ENCODE peak calls at places on chromosomes 4 and X, in ten cellular contexts. K is T-cell; I is activated B cell treated with CpG ODN at 0.5 μM for 24 hours; G is stimulated activated CD8-positive, alpha-beta memory T cell treated with anti-CD3 and anti-CD28 coated beads, Interleukin-4, amount 100 ng/mL, for 4 hours; T is WTC11; P is foreskin fibroblast; M is HCEC 1CT; W is posterior vena cava; U is M059J; D is retina. C is an unnamed sample.

GRCh38 chr4:128386761-128387599 is 99.4 kb upstream of the PGRMC2 start:
- DNase-seq in W (peak), T (no peak), I (no peak), K (no peak), P (peak), U (peak), G (no peak), D (no peak), M (peak), C (no peak)

GRCh38 chr4:2938906-2939305 is 24.3 kb downstream of the NOP14 start:
- DNase-seq in U (no peak), D (no peak), P (no peak), I (peak), T (no peak), G (no peak), K (no peak), W (no peak), M (no peak), C (no peak)

GRCh38 chr4:1780435-1780834 is 12.7 kb upstream of the FGFR3 start:
- DNase-seq in D (no peak), I (no peak), M (no peak), K (no peak), P (no peak), G (no peak), T (no peak), U (no peak), W (no peak), C (no peak)

GRCh38 chr4:109303141-109303499 is 662 bp upstream of the COL25A1 start:
- DNase-seq in P (peak), W (no peak), M (no peak), T (no peak), I (no peak), G (no peak), D (no peak), U (peak), K (no peak), C (no peak)

GRCh38 chr4:180828455-180829018 is 1414.7 kb upstream of the TENM3 start:
- DNase-seq in P (no peak), U (peak), T (no peak), W (no peak), D (peak), I (no peak), M (peak), K (no peak), G (no peak), C (no peak)

GRCh38 chr4:155371432-155372043 is 5.2 kb downstream of the MAP9 start:
- DNase-seq in M (peak), U (peak), K (no peak), P (no peak), D (no peak), G (no peak), T (no peak), I (no peak), W (no peak), C (no peak)

GRCh38 chr4:8330821-8331566 is 61.4 kb downstream of the HTRA3 start:
- DNase-seq in M (no peak), W (peak), T (no peak), I (no peak), U (no peak), P (peak), G (no peak), K (no peak), D (no peak), C (peak)

GRCh38 chr4:40121515-40121914 is 64.9 kb downstream of the N4BP2 start:
- DNase-seq in M (peak), P (peak), D (no peak), U (peak), T (no peak), W (no peak), G (no peak), K (no peak), I (no peak), C (no peak)

GRCh38 chr4:139223682-139224317 is 46.8 kb upstream of the ELF2 start:
- DNase-seq in M (peak), D (no peak), K (no peak), T (no peak), W (no peak), U (peak), I (no peak), P (peak), G (no peak), C (no peak)

GRCh38 chr4:133150643-133151300 is 1.7 kb downstream of the PCDH10 start:
- DNase-seq in G (no peak), U (peak), D (peak), K (no peak), T (peak), M (no peak), I (no peak), W (peak), P (no peak), C (peak)

GRCh38 chrX:12770440-12770839 is 20.8 kb upstream of the PRPS2 start:
- DNase-seq in T (no peak), G (no peak), P (no peak), M (peak), W (no peak), D (peak), I (no peak), K (no peak), U (peak), C (no peak)

GRCh38 chr4:83010111-83010521 is 507 bp downstream of the LIN54 start:
- DNase-seq in I (no peak), P (no peak), G (no peak), K (peak), U (peak), M (peak), T (no peak), W (no peak), D (no peak), C (no peak)

GRCh38 chrX:151184705-151185104 is 8.3 kb downstream of the GPR50 start:
- DNase-seq in I (no peak), G (no peak), D (no peak), M (no peak), K (no peak), U (no peak), W (no peak), P (no peak), T (no peak), C (no peak)

GRCh38 chrX:129840334-129840733 is 3.4 kb downstream of the ZDHHC9 start:
- DNase-seq in I (no peak), G (no peak), W (no peak), U (no peak), D (no peak), P (no peak), T (no peak), K (no peak), M (no peak), C (no peak)

GRCh38 chrX:117973175-117974075 is 143.2 kb downstream of the KLHL13 start:
- DNase-seq in D (peak), U (peak), P (no peak), G (no peak), K (no peak), T (no peak), I (no peak), M (no peak), W (no peak), C (peak)

GRCh38 chr4:126890383-126890782 is 742.4 kb upstream of the INTU start:
- DNase-seq in M (peak), U (no peak), K (no peak), T (no peak), W (no peak), I (no peak), G (no peak), P (no peak), D (no peak), C (no peak)

GRCh38 chr4:104429150-104429741 is 65.4 kb downstream of the CXXC4 start:
- DNase-seq in I (no peak), T (no peak), K (no peak), W (no peak), M (no peak), U (no peak), P (no peak), G (no peak), D (no peak), C (no peak)

GRCh38 chr4:153151535-153152452 is 52.4 kb upstream of the TRIM2 start:
- DNase-seq in D (peak), U (peak), I (peak), T (peak), P (no peak), G (no peak), K (peak), M (no peak), W (no peak), C (peak)

GRCh38 chr4:151541438-151542071 is 132.6 kb downstream of the FHIP1A start:
- DNase-seq in I (no peak), M (peak), D (peak), T (no peak), G (no peak), P (peak), W (no peak), U (peak), K (no peak), C (peak)

GRCh38 chr4:100190643-100191600 is 654 bp upstream of the DDIT4L start:
- DNase-seq in T (no peak), M (no peak), U (peak), I (no peak), D (peak), G (no peak), W (no peak), P (peak), K (no peak), C (peak)

GRCh38 chrX:38142598-38142997 is 78.1 kb downstream of the SRPX start:
- DNase-seq in W (no peak), P (peak), T (no peak), K (no peak), G (no peak), M (no peak), U (no peak), D (no peak), I (no peak), C (no peak)

GRCh38 chr4:128388352-128388630 is 100.7 kb upstream of the PGRMC2 start:
- DNase-seq in D (no peak), I (no peak), K (no peak), M (peak), T (no peak), W (no peak), G (no peak), P (no peak), U (peak), C (no peak)

GRCh38 chrX:48945517-48946348 is 11.7 kb downstream of the OTUD5 start:
- DNase-seq in G (no peak), P (peak), K (peak), W (no peak), U (peak), I (no peak), M (peak), D (peak), T (peak), C (peak)